ENCODE peak calls at places on chromosomes 6 and 20, in seven cellular contexts. T is HCT116; G is kidney epithelial cell; M is CD8-positive, alpha-beta memory T cell; I is astrocyte; U is transverse colon; B is bronchial epithelial cell. K is an unnamed sample. For H3K36me3, the result is how much of the 10 kb centered on the place peaks cover.

GRCh38 chr20:49482621-49483017 is at the start of gene KCNB1:
- DNase-seq in T (no peak), G (no peak), M (peak), I (peak), U (peak), B (no peak), K (no peak)

GRCh38 chr6:120378582-120379220 is 955.6 kb downstream of the TBC1D32 start:
- DNase-seq in T (peak), G (no peak), M (no peak), I (no peak), U (no peak), B (peak), K (no peak)

GRCh38 chr6:20840675-20841074 is 306.4 kb downstream of the CDKAL1 start:
- DNase-seq in T (no peak), G (no peak), M (no peak), I (peak), U (no peak), B (no peak), K (peak)

GRCh38 chr6:87763901-87764300 is 61.9 kb upstream of the AKIRIN2 start:
- DNase-seq in T (no peak), G (no peak), M (no peak), I (no peak), U (no peak), B (peak), K (no peak)

GRCh38 chr6:37674161-37674560 is 23.5 kb downstream of the MDGA1 start:
- DNase-seq in T (no peak), G (no peak), M (no peak), I (no peak), U (no peak), B (no peak), K (no peak)

GRCh38 chr6:44004625-44005506 is 122.4 kb downstream of the MRPL14 start:
- DNase-seq in T (no peak), G (no peak), M (no peak), I (no peak), U (no peak), B (no peak), K (no peak)

GRCh38 chr6:166483026-166483425 is 100.3 kb upstream of the MPC1 start:
- DNase-seq in T (no peak), G (no peak), M (no peak), I (no peak), U (no peak), B (no peak), K (no peak)

GRCh38 chr20:19327401-19327800 is 115.0 kb downstream of the SLC24A3 start:
- DNase-seq in T (no peak), G (no peak), M (no peak), I (no peak), U (no peak), B (no peak), K (no peak)

GRCh38 chr20:34922654-34923381 is 32.8 kb downstream of the GSS start:
- DNase-seq in T (no peak), G (peak), M (no peak), I (peak), U (no peak), B (peak), K (peak)

GRCh38 chr20:51569815-51570741 is 27.6 kb upstream of the NFATC2 start:
- DNase-seq in T (no peak), G (no peak), M (no peak), I (no peak), U (no peak), B (peak), K (no peak)

GRCh38 chr6:100880149-100880900 is 804 bp downstream of the ASCC3 start:
- DNase-seq in T (no peak), G (no peak), M (no peak), I (peak), U (no peak), B (peak), K (no peak)

GRCh38 chr20:61661025-61661424 is 404.7 kb downstream of the TAF4 start:
- DNase-seq in T (no peak), G (no peak), M (no peak), I (no peak), U (no peak), B (no peak), K (no peak)

GRCh38 chr20:61662946-61663460 is 402.7 kb downstream of the TAF4 start:
- DNase-seq in T (no peak), G (no peak), M (no peak), I (no peak), U (no peak), B (no peak), K (no peak)

GRCh38 chr20:61663521-61664425 is 401.9 kb downstream of the TAF4 start:
- DNase-seq in T (no peak), G (no peak), M (no peak), I (no peak), U (no peak), B (no peak), K (no peak)

GRCh38 chr20:61661583-61661982 is 404.1 kb downstream of the TAF4 start:
- DNase-seq in T (no peak), G (no peak), M (no peak), I (no peak), U (no peak), B (no peak), K (no peak)

GRCh38 chr20:61662226-61662945 is 403.3 kb downstream of the TAF4 start:
- DNase-seq in T (no peak), G (no peak), M (no peak), I (no peak), U (no peak), B (no peak), K (no peak)
- H3K36me3 ChIP-seq in T (under half), G (under half), M (under half), I (under half), U (under half), B (under half), K (under half)

DNA sequence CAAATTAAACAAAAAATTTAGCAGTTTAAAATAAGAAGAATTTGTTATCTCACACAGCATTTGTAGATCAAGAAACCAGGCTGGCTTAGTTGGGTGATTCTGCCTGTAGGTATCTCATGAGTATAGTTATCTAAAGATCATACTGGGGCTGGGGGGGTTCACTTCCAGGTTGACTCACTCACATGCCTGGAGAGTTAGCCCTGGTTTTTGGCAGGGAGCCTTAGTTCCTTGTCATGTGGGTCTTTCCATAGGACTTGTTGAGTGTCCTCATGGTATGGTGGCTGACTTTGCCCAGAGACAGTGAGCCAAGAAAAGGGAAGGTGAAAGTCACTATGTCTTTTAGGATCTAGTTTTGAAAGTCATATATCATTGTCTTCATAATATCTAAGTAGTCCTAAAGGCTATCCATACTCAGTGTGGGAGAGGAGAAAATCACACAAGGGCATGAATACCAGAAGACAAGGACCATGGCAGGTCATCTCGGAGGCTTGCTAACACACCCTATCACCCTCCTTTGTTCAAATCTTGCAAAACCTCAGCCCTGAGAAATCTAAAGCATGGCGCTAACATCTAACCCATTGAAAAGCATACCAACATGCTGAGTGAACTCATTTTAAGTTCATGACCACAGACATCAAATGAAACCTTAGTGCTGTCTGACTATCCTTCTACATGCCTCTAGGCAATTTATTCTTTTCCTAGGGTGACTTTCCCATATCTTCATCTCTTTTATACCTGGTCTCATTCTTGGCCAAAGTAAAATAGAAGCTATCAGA is 39.2 kb downstream of the CYP24A1 start:
- DNase-seq in T (peak), G (no peak), M (no peak), I (peak), U (no peak), B (peak), K (no peak)
- H3K36me3 ChIP-seq in T (under half), G (under half), M (under half), I (under half), U (under half), B (under half), K (under half)

DNA sequence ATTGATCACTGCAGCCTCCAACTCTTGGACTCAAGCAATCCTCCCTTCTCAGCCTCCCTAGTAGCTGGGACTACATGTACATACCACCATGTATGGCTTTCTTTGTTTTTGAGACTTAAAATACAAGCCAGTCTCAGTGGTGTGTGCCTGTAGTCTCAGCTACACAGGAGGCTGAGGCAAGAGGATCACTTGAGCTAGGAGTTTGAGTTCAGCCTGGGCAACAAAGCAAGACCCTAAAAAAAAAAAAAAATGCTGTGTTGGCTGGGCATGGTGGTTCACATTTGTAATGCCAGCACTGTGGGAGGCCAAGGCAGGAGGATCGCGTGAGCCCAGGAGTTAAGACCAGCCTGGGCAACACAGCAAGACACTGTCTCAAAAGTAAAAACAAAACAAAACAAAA is 51.7 kb downstream of the UBR2 start:
- DNase-seq in T (no peak), G (no peak), M (no peak), I (no peak), U (no peak), B (no peak), K (no peak)
- H3K36me3 ChIP-seq in T (under half), G (under half), M (under half), I (under half), U (under half), B (under half), K (under half)

GRCh38 chr20:62286493-62287064 is 16.2 kb upstream of the ADRM1 start:
- DNase-seq in T (no peak), G (no peak), M (no peak), I (no peak), U (no peak), B (no peak), K (no peak)
- H3K36me3 ChIP-seq in T (under half), G (under half), M (under half), I (under half), U (under half), B (under half), K (under half)

GRCh38 chr6:157200611-157201010 is 122.7 kb downstream of the TMEM242 start:
- DNase-seq in T (no peak), G (no peak), M (no peak), I (no peak), U (no peak), B (no peak), K (no peak)
- H3K36me3 ChIP-seq in T (under half), G (under half), M (under half), I (under half), U (under half), B (under half), K (under half)